ENCODE peak calls at places on chromosomes 7 and 10, in five cellular contexts. One of them, this sample, is unnamed.

GRCh38 chr7:42351313-42351935 is 114.4 kb upstream of the GLI3 start:
- DNase-seq in kidney: no peak
- DNase-seq in GM12865: no peak
- DNase-seq in body of pancreas: no peak
- DNase-seq in epithelial cell of esophagus: no peak
- DNase-seq in this sample: peak

GRCh38 chr7:28580626-28581025 is 168.3 kb downstream of the CREB5 start:
- DNase-seq in kidney: no peak
- DNase-seq in epithelial cell of esophagus: peak
- DNase-seq in GM12865: no peak
- DNase-seq in body of pancreas: no peak
- DNase-seq in this sample: no peak

GRCh38 chr7:29748286-29749099 is 57.8 kb upstream of the WIPF3 start:
- DNase-seq in epithelial cell of esophagus: peak
- DNase-seq in GM12865: peak
- DNase-seq in body of pancreas: peak
- DNase-seq in kidney: no peak
- DNase-seq in this sample: peak

GRCh38 chr10:110650265-110650668 is 6.1 kb downstream of the RBM20 start:
- DNase-seq in GM12865: no peak
- DNase-seq in kidney: no peak
- DNase-seq in epithelial cell of esophagus: no peak
- DNase-seq in body of pancreas: no peak
- DNase-seq in this sample: no peak

GRCh38 chr10:23538968-23539367 is 100.1 kb downstream of the OTUD1 start:
- DNase-seq in kidney: no peak
- DNase-seq in GM12865: no peak
- DNase-seq in epithelial cell of esophagus: no peak
- DNase-seq in body of pancreas: no peak
- DNase-seq in this sample: no peak

GRCh38 chr7:101602484-101603241 is 26.4 kb downstream of the MYL10 start:
- DNase-seq in epithelial cell of esophagus: peak
- DNase-seq in body of pancreas: peak
- DNase-seq in GM12865: peak
- DNase-seq in kidney: peak
- DNase-seq in this sample: peak

GRCh38 chr7:48421357-48421756 is 250.1 kb downstream of the ABCA13 start:
- DNase-seq in epithelial cell of esophagus: no peak
- DNase-seq in body of pancreas: no peak
- DNase-seq in kidney: no peak
- DNase-seq in GM12865: no peak
- DNase-seq in this sample: no peak

GRCh38 chr10:63515002-63515763 is 6.0 kb upstream of the REEP3 start:
- DNase-seq in kidney: no peak
- DNase-seq in epithelial cell of esophagus: peak
- DNase-seq in GM12865: peak
- DNase-seq in body of pancreas: no peak
- DNase-seq in this sample: no peak

GRCh38 chr10:48700071-48700470 is 15.4 kb downstream of the WDFY4 start:
- DNase-seq in epithelial cell of esophagus: no peak
- DNase-seq in body of pancreas: no peak
- DNase-seq in kidney: no peak
- DNase-seq in GM12865: no peak
- DNase-seq in this sample: no peak

GRCh38 chr7:57178768-57179139 is 46.5 kb upstream of the ZNF479 start:
- DNase-seq in body of pancreas: no peak
- DNase-seq in kidney: no peak
- DNase-seq in epithelial cell of esophagus: no peak
- DNase-seq in GM12865: no peak
- DNase-seq in this sample: no peak

GRCh38 chr10:62046522-62047239 is 145.2 kb downstream of the ARID5B start:
- DNase-seq in GM12865: peak
- DNase-seq in kidney: no peak
- DNase-seq in epithelial cell of esophagus: peak
- DNase-seq in body of pancreas: no peak
- DNase-seq in this sample: no peak

GRCh38 chr7:33646992-33647391 is 258.3 kb upstream of the BMPER start:
- DNase-seq in epithelial cell of esophagus: no peak
- DNase-seq in kidney: no peak
- DNase-seq in GM12865: no peak
- DNase-seq in body of pancreas: no peak
- DNase-seq in this sample: no peak

GRCh38 chr10:46079831-46080585 is 33.9 kb upstream of the MSMB start:
- DNase-seq in epithelial cell of esophagus: no peak
- DNase-seq in GM12865: no peak
- DNase-seq in kidney: no peak
- DNase-seq in body of pancreas: no peak
- DNase-seq in this sample: no peak

GRCh38 chr7:31875424-31875823 is 188.4 kb downstream of the PPP1R17 start:
- DNase-seq in GM12865: no peak
- DNase-seq in epithelial cell of esophagus: peak
- DNase-seq in kidney: no peak
- DNase-seq in body of pancreas: no peak
- DNase-seq in this sample: no peak

GRCh38 chr10:85524001-85524400 is 842.6 kb downstream of the GRID1 start:
- DNase-seq in epithelial cell of esophagus: no peak
- DNase-seq in body of pancreas: no peak
- DNase-seq in GM12865: no peak
- DNase-seq in kidney: no peak
- DNase-seq in this sample: no peak

GRCh38 chr7:14836571-14837189 is 65.9 kb downstream of the DGKB start:
- DNase-seq in kidney: peak
- DNase-seq in body of pancreas: peak
- DNase-seq in GM12865: no peak
- DNase-seq in epithelial cell of esophagus: peak
- DNase-seq in this sample: peak

DNA sequence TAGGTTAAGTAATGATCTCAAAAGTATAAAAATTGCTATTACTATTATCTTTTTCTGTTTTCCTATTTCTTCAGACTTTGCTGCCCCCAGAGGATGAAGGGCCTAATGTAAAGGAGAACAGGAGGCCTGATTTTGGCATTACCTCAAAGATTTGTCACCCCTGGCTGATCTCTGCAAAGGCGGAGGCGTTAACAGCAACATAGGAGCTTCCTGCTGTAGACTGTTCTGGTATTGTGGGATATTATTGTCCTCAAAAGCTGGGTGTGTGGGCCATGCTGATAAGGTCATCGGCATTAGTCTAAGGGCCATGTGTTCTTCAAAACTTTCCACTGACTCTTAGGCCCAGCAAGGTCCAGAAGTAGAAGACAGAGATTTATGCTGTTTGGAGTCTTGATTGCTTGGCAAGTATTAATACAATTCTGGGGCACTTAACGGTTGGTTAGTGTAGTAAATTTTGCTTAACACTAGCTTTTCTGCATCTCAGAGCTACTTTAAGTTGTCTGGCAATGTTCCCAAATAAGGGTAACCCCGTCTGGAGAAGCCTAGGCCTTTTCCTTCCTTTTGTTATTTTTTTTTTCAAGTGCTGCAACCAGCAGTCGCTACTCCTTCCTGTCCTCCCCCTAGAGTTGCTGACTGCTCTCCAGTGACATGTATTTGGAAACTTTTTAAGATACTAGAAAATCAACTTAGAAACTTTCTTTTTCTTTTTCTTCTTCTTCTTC is 14.0 kb upstream of the ENTPD1 start:
- DNase-seq in epithelial cell of esophagus: no peak
- DNase-seq in body of pancreas: peak
- DNase-seq in kidney: no peak
- DNase-seq in GM12865: peak
- DNase-seq in this sample: no peak
- TF ChIP-seq CTCF in epithelial cell of esophagus: no peak
- TF ChIP-seq CTCF in body of pancreas: no peak
- TF ChIP-seq CTCF in kidney: no peak
- TF ChIP-seq CTCF in GM12865: peak
- TF ChIP-seq CTCF in this sample: no peak

DNA sequence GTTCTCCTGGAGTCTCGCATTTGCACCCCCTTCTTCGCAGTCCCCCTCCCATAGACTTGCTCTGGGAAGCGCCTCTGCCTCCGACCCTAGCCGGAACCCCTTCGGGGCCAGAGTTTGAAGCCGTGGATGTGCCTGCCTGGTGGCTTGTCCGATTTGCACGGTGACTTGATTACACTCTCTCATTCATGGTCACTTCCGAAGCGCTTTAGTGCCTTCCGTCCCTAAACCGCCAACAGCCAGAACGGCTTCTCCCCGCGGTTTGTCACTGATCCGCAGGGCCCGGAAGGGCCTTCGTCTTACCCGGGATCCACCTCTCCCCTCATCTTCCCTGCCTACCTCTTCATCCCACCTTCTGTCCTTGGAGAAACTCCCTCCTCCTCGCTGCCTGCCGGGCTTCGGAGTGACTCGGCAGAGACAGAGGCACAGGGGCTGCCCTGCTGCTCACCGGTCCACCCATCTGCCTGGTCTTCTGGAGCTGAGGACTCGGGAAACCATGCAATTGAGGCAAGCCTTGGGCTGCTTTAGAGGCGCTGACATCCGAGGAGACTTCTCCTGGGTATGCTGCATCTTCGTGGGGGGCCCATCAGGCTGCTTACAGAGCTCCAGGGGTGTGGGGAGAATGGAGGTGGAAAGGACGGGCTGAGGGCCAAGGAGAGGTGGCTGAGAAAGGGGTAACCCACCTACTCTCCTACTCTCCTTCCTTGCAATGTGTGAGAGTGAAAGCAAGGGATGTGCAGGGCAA is 847 bp upstream of the HOXA11 start:
- DNase-seq in body of pancreas: no peak
- DNase-seq in GM12865: no peak
- DNase-seq in epithelial cell of esophagus: no peak
- DNase-seq in kidney: peak
- DNase-seq in this sample: no peak
- H3K4me3 ChIP-seq in body of pancreas: no peak
- H3K4me3 ChIP-seq in GM12865: no peak
- H3K4me3 ChIP-seq in epithelial cell of esophagus: no peak
- H3K4me3 ChIP-seq in kidney: peak
- H3K4me3 ChIP-seq in this sample: no peak

DNA sequence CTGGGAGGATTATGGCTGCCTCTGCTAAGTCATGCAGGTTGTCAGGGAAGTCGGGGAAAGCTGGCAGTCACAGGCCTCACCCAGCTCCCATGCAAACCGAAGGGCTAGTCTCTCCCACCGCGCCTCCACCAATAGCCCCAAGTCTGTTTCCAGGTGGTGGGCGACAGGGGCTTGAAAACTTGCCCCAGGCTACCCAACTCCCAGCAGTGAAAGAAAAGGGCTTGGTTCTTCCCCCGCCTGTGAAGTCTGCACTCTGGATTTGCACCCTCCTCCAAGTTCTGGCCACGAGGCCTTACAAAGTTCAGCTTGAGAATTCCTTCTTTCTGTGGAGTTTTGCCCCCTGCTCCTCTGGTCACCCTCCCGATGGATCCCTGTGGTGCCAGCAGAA is 99.9 kb upstream of the CHST15 start:
- DNase-seq in body of pancreas: no peak
- DNase-seq in kidney: no peak
- DNase-seq in epithelial cell of esophagus: no peak
- DNase-seq in GM12865: no peak
- DNase-seq in this sample: no peak
- TF ChIP-seq CTCF in body of pancreas: no peak
- TF ChIP-seq CTCF in kidney: no peak
- TF ChIP-seq CTCF in epithelial cell of esophagus: no peak
- TF ChIP-seq CTCF in GM12865: no peak
- TF ChIP-seq CTCF in this sample: no peak

GRCh38 chr7:944744-945143 is 9.7 kb downstream of the ADAP1 start:
- DNase-seq in epithelial cell of esophagus: no peak
- DNase-seq in body of pancreas: no peak
- DNase-seq in GM12865: no peak
- DNase-seq in kidney: no peak
- DNase-seq in this sample: no peak
- H3K4me3 ChIP-seq in epithelial cell of esophagus: no peak
- H3K4me3 ChIP-seq in body of pancreas: no peak
- H3K4me3 ChIP-seq in GM12865: no peak
- H3K4me3 ChIP-seq in kidney: no peak
- H3K4me3 ChIP-seq in this sample: no peak

GRCh38 chr7:91291902-91292301 is 27.7 kb downstream of the FZD1 start:
- DNase-seq in kidney: no peak
- DNase-seq in GM12865: no peak
- DNase-seq in body of pancreas: no peak
- DNase-seq in epithelial cell of esophagus: peak
- DNase-seq in this sample: no peak
- TF ChIP-seq CTCF in kidney: no peak
- TF ChIP-seq CTCF in GM12865: no peak
- TF ChIP-seq CTCF in body of pancreas: no peak
- TF ChIP-seq CTCF in epithelial cell of esophagus: peak
- TF ChIP-seq CTCF in this sample: no peak